ENCODE peak calls at places on chromosomes 16 and 17, in nine cellular contexts. T is left ventricle myocardium inferior; A is MM.1S; D is CD8-positive, alpha-beta T cell; E is heart left ventricle; Q is right lobe of liver; S is IMR-90; K is uterus; W is ovary. P is an unnamed sample.

GRCh38 chr16:68713430-68713829 is 23.7 kb upstream of the CDH1 start:
- DNase-seq in T (no peak), A (no peak), D (no peak), E (no peak), Q (no peak), S (no peak), K (no peak), W (no peak), P (no peak)

GRCh38 chr17:3475812-3476686 is at the start of gene ASPA:
- DNase-seq in T (no peak), A (no peak), D (no peak), E (no peak), Q (no peak), S (peak; percentile 3), K (no peak), W (no peak), P (no peak)

GRCh38 chr17:47928415-47928814 is 13.0 kb upstream of the PNPO start:
- DNase-seq in T (no peak), A (no peak), D (no peak), E (no peak), Q (no peak), S (no peak), K (no peak), W (no peak), P (no peak)

GRCh38 chr17:12928736-12929135 is 89.1 kb downstream of the ELAC2 start:
- DNase-seq in T (no peak), A (no peak), D (no peak), E (no peak), Q (peak; percentile 27), S (no peak), K (no peak), W (no peak), P (no peak)

GRCh38 chr17:47935961-47936360 is 5.4 kb upstream of the PNPO start:
- DNase-seq in T (no peak), A (no peak), D (no peak), E (no peak), Q (no peak), S (peak; percentile 85), K (no peak), W (no peak), P (no peak)

GRCh38 chr17:43998552-43998951 is 5.9 kb upstream of the NAGS start:
- DNase-seq in T (no peak), A (no peak), D (no peak), E (no peak), Q (no peak), S (peak; percentile 66), K (no peak), W (no peak), P (no peak)

GRCh38 chr16:87854053-87854906 is 15.0 kb downstream of the SLC7A5 start:
- DNase-seq in T (no peak), A (no peak), D (peak; percentile 47), E (no peak), Q (peak; percentile 71), S (no peak), K (no peak), W (peak; percentile 44), P (no peak)

GRCh38 chr17:64276961-64277505 is 14.0 kb upstream of the TEX2 start:
- DNase-seq in T (no peak), A (no peak), D (no peak), E (no peak), Q (no peak), S (no peak), K (no peak), W (no peak), P (no peak)

GRCh38 chr17:65438173-65438572 is 123.3 kb downstream of the AXIN2 start:
- DNase-seq in T (no peak), A (no peak), D (no peak), E (no peak), Q (no peak), S (no peak), K (no peak), W (no peak), P (no peak)

GRCh38 chr16:88487920-88488842 is 35.1 kb downstream of the ZFPM1 start:
- DNase-seq in T (no peak), A (no peak), D (no peak), E (no peak), Q (peak; percentile 90), S (no peak), K (no peak), W (no peak), P (no peak)

GRCh38 chr17:9236286-9237052 is 215.2 kb downstream of the NTN1 start:
- DNase-seq in T (no peak), A (no peak), D (no peak), E (peak; percentile 29), Q (peak; percentile 5), S (no peak), K (no peak), W (no peak), P (no peak)

GRCh38 chr17:76868669-76869208 is 535 bp downstream of the MGAT5B start:
- DNase-seq in T (no peak), A (no peak), D (peak; percentile 15), E (peak; percentile 45), Q (no peak), S (no peak), K (no peak), W (no peak), P (no peak)

GRCh38 chr16:23397464-23397863 is 55.5 kb downstream of the COG7 start:
- DNase-seq in T (no peak), A (no peak), D (no peak), E (no peak), Q (no peak), S (no peak), K (no peak), W (no peak), P (no peak)

DNA sequence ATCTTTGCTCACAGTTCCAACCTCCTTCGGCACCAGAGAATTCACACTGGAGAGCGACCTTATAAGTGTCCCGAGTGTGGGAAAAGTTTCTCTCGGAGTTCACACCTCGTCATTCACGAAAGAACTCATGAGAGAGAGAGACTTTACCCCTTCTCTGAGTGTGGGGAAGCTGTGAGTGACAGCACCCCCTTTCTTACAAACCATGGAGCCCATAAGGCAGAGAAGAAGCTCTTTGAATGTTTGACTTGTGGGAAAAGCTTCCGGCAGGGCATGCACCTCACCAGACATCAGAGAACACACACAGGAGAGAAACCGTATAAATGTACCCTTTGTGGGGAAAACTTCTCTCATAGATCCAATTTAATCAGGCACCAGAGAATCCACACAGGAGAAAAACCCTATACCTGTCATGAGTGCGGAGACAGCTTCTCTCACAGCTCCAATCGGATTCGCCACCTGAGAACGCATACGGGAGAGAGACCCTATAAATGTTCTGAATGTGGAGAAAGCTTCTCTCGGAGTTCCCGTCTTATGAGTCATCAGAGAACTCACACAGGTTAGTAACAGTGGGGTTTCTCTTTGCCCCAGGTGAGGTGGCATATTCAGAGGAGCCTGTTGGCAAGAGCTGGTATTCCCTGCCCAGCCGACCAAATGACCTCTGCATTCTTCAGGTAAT is 6.8 kb downstream of the ZNF263 start:
- DNase-seq in T (no peak), A (no peak), D (no peak), E (no peak), Q (no peak), S (no peak), K (no peak), W (no peak), P (no peak)
- H3K4me3 ChIP-seq in T (no peak overlapping the region), A (no peak overlapping the region), D (no peak overlapping the region), E (no peak overlapping the region), Q (no peak overlapping the region), S (no peak overlapping the region), K (no peak overlapping the region), W (no peak overlapping the region), P (no peak overlapping the region)

GRCh38 chr17:61533797-61534196 is 57.2 kb downstream of the NACA2 start:
- DNase-seq in T (no peak), A (no peak), D (no peak), E (no peak), Q (no peak), S (no peak), K (no peak), W (no peak), P (no peak)

GRCh38 chr17:61531223-61531622 is 59.8 kb downstream of the NACA2 start:
- DNase-seq in T (no peak), A (no peak), D (no peak), E (no peak), Q (no peak), S (no peak), K (no peak), W (no peak), P (no peak)

GRCh38 chr17:61532818-61533217 is 58.2 kb downstream of the NACA2 start:
- DNase-seq in T (no peak), A (no peak), D (no peak), E (no peak), Q (no peak), S (no peak), K (no peak), W (no peak), P (no peak)

DNA sequence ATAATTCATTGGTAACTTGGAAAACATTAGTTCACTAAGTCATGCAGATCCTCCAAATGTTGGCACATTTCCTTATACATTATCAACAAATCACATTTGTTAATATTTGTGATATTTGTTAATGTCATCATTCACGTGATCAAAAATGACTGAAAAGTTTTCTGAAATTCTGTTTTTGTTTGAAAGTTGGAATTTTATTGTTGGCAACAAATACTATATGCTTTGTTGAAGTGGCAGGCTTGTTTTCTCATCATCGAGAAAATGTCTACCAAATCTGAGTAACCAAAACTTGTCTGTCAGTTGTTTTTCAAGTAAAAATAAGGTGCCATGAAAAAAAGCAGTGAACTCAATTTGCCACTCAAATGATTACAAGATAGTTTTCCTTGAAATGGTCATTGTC is 62.8 kb downstream of the NACA2 start:
- DNase-seq in T (no peak), A (no peak), D (no peak), E (no peak), Q (no peak), S (no peak), K (no peak), W (no peak), P (no peak)
- H3K4me1 ChIP-seq in T (no peaks in the 10 kb centered on the region), A (no peaks in the 10 kb centered on the region), D (no peaks in the 10 kb centered on the region), E (no peaks in the 10 kb centered on the region), Q (no peaks in the 10 kb centered on the region), S (no peaks in the 10 kb centered on the region), K (no peaks in the 10 kb centered on the region), W (no peaks in the 10 kb centered on the region), P (no peaks in the 10 kb centered on the region)

DNA sequence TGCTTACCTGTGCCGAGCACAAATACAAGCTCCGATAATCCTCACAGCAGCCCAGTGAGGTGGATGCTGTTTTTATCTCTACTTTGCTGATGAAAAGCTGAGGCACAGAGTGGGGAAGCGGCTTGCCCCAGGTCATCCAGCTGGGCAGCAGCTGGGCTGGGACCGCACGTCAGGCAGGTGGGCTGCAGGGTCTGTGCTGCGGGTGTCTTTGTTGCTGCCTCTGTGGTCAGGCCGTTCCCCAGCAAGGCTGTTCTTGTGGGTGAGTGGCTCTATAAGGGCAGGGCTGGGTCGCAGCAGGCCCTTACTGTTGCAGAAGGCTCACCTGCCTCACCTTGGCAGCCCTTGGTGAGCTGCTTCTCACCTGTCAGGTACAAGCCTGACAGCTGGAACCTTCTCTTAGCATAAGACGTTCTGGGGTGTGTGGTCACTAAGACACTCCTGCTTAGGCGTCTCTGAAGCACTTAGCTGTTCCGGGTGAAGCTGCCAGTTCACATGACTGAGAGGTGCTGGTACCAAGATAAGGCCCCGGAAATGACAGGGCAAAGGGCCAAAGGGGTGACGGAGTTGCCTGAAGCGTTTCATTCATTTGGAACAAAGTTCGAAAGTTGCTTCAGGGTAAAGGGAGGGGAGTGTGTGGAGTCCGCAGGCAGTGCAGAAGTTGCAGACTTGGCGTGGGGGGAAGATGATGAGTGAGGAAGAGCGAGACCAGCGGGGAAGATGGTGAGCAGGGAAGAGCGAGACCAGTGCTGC is 17.4 kb downstream of the IRF8 start:
- DNase-seq in T (peak; percentile 74), A (no peak), D (no peak), E (peak; percentile 69), Q (peak; percentile 90), S (no peak), K (no peak), W (no peak), P (peak; percentile 88)
- H3K27ac ChIP-seq in T (no peak overlapping the region), A (no peak overlapping the region), D (no peak overlapping the region), E (no peak overlapping the region), Q (peak overlapping the region; percentile 93), S (no peak overlapping the region), K (no peak overlapping the region), W (no peak overlapping the region), P (peak overlapping the region; percentile 53)

GRCh38 chr17:54537656-54538055 is 363.0 kb upstream of the TOM1L1 start:
- DNase-seq in T (no peak), A (no peak), D (no peak), E (no peak), Q (no peak), S (no peak), K (no peak), W (no peak), P (no peak)
- H3K4me3 ChIP-seq in T (no peak overlapping the region), A (no peak overlapping the region), D (no peak overlapping the region), E (no peak overlapping the region), Q (no peak overlapping the region), S (no peak overlapping the region), K (no peak overlapping the region), W (no peak overlapping the region), P (no peak overlapping the region)

P was measured in left lung.